ENCODE peak calls at places on chromosomes 4 and X, in five cellular contexts. F, Y, J, U and A are unnamed samples.

GRCh38 chrX:2374086-2374485 is 126.7 kb downstream of the DHRSX start:
- DNase-seq in Y (no peak), F (no peak), U (no peak), J (no peak), A (no peak)

GRCh38 chr4:25504932-25505636 is 128.0 kb downstream of the ANAPC4 start:
- DNase-seq in J (no peak), Y (no peak), F (no peak), U (no peak), A (no peak)

GRCh38 chr4:56937262-56937661 is 29.6 kb downstream of the REST start:
- DNase-seq in J (no peak), F (no peak), U (no peak), Y (no peak), A (no peak)

GRCh38 chrX:49947778-49948177 is 25.4 kb downstream of the CLCN5 start:
- DNase-seq in U (no peak), Y (no peak), J (no peak), F (no peak), A (peak; percentile 33)

GRCh38 chr4:88960576-88960975 is 96.4 kb downstream of the FAM13A start:
- DNase-seq in F (no peak), U (no peak), J (no peak), Y (no peak), A (peak; percentile 3)

GRCh38 chr4:29423836-29424721 is 1296.1 kb upstream of the PCDH7 start:
- DNase-seq in J (no peak), Y (no peak), F (no peak), U (no peak), A (no peak)

GRCh38 chr4:177131736-177132135 is 177.9 kb upstream of the NEIL3 start:
- DNase-seq in F (no peak), Y (no peak), U (no peak), J (no peak), A (no peak)

GRCh38 chr4:1727117-1728031 is 6.1 kb downstream of the TACC3 start:
- DNase-seq in Y (no peak), J (no peak), F (no peak), U (peak; percentile 28), A (peak; percentile 88)

GRCh38 chr4:152039085-152039484 is 278.3 kb upstream of the GATB start:
- DNase-seq in J (no peak), U (no peak), F (no peak), Y (no peak), A (no peak)

GRCh38 chrX:12702509-12703091 is 88.6 kb upstream of the PRPS2 start:
- DNase-seq in F (no peak), J (peak; percentile 8), Y (peak; percentile 1), U (peak; percentile 14), A (no peak)

GRCh38 chr4:100086766-100087431 is 103.4 kb downstream of the DDIT4L start:
- DNase-seq in J (no peak), F (no peak), Y (no peak), U (no peak), A (no peak)

GRCh38 chr4:64617813-64618212 is 208.6 kb upstream of the TECRL start:
- DNase-seq in F (no peak), J (no peak), U (no peak), Y (no peak), A (no peak)

GRCh38 chr4:78737951-78738350 is 38.2 kb upstream of the BMP2K start:
- DNase-seq in F (no peak), Y (no peak), U (no peak), J (no peak), A (no peak)

GRCh38 chr4:100984901-100985300 is 362.4 kb downstream of the PPP3CA start:
- DNase-seq in Y (no peak), J (no peak), F (no peak), U (no peak), A (no peak)

GRCh38 chr4:173518419-173519102 is 11.5 kb downstream of the HAND2 start:
- DNase-seq in Y (no peak), U (peak; percentile 64), J (no peak), F (no peak), A (no peak)

GRCh38 chr4:78693777-78694456 is 82.2 kb upstream of the BMP2K start:
- DNase-seq in F (no peak), Y (no peak), J (peak; percentile 46), U (no peak), A (no peak)

GRCh38 chrX:68693481-68694410 is 46.3 kb downstream of the STARD8 start:
- DNase-seq in J (peak; percentile 87), F (no peak), U (peak; percentile 90), Y (no peak), A (no peak)

GRCh38 chr4:83107636-83108035 is 6.9 kb downstream of the PLAC8 start:
- DNase-seq in Y (no peak), F (no peak), U (no peak), J (no peak), A (no peak)

GRCh38 chr4:7780751-7781348 is 158.8 kb downstream of the AFAP1 start:
- DNase-seq in U (no peak), F (no peak), J (no peak), Y (no peak), A (no peak)

GRCh38 chrX:2261838-2262678 is 238.7 kb downstream of the DHRSX start:
- DNase-seq in F (no peak), Y (no peak), U (no peak), J (no peak), A (no peak)

DNA sequence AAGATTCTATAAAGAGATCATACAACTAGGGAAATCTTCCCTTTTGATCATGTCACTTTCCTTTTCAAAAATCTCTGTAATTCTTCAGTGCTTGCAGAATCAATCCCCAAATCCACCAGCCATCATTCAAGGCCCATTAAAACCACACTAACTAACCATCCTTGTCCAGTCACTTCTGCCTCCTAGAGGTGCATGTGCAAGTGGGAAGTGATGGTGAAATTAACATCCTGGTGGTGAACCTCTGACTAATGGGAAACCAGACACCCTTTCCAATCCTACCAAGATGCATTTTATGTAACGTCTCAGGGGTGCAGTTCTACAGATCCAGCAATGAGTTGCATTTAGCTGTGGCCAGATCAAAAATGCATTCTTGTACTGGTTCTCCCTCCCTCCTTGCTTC is 341.8 kb downstream of the RAPGEF2 start:
- DNase-seq in Y (no peak), F (no peak), U (no peak), J (no peak), A (no peak)
- TF ChIP-seq REST in Y (no peak), F (no peak), U (no peak), J (no peak), A (no peak)

GRCh38 chr4:153486281-153487151 is 20.4 kb downstream of the TMEM131L start:
- DNase-seq in Y (peak; percentile 72), J (no peak), U (no peak), F (no peak), A (no peak)
- TF ChIP-seq GABPA in Y (no peak), J (no peak), U (no peak), F (no peak), A (no peak)

GRCh38 chrX:54786972-54787371 is 11.1 kb downstream of the ITIH6 start:
- DNase-seq in F (no peak), J (no peak), Y (no peak), U (no peak), A (no peak)
- H3K27me3 ChIP-seq in F (no peaks in the 10 kb centered on the region), J (peaks cover 15% of the 10 kb centered on the region), Y (no peaks in the 10 kb centered on the region), U (peaks cover 3% of the 10 kb centered on the region), A (no peaks in the 10 kb centered on the region)

DNA sequence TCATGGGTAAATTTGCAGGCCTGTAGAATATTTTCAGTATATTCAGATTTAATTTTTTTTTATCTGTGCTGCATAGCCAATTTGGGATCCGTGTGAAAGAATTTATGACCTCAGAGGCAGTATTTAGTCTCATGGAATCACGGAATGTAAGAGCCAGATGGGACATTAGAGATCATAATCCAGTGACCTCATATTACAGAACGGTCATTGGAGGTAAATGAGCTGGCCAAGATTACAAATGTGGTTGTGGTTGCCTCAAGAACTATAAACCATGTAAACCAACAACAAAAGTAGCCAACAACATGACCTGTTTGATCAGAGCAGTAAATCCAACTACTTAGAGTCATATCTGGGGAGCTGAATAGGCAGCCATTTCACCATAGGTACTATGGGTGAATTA is 71.6 kb downstream of the AMOT start:
- DNase-seq in J (no peak), F (no peak), Y (no peak), U (no peak), A (no peak)
- TF ChIP-seq REST in J (no peak), F (no peak), Y (no peak), U (no peak), A (no peak)

DNA sequence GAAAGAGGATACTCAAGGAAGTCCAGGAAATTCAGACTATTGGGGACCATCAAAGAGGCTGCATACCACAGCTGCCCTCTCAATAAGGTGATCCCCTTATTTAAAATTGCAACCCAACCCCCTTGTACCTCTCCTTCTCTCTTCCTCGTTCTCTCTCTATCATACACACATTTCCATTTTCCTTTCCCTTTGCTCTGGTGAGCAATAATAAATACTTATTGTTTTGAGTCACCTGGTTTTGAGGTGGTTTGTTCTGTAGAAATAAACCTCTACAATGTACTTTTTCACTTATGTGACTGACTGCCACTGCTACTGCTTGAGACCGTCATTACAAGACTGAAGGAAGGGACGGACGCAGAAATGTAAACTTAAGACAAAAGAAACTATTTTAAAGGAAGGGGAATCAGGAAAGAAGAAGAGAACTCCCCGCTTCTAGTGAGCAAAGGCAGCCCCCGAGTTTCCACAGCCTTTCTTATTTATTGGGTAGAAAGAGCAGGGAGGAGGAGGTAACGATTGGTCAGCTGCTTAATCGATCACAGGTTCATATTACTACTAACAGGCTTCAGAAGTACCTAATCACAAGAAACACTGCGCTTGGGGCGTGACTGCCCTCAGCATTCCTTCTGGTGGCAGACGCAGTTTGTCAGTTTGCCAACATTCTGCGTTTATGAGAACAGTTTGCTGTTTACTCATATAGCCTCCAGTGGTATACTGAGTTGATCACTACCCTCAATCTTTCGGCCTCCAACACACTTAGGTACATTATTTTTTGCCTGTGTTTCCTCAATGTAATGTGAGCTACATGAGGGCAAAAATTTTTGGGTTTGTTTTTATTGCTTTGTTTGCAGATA is 16.9 kb upstream of the TMEM165 start:
- DNase-seq in J (no peak), Y (no peak), F (no peak), U (no peak), A (no peak)
- TF ChIP-seq GABPA in J (no peak), Y (no peak), F (no peak), U (no peak), A (no peak)

DNA sequence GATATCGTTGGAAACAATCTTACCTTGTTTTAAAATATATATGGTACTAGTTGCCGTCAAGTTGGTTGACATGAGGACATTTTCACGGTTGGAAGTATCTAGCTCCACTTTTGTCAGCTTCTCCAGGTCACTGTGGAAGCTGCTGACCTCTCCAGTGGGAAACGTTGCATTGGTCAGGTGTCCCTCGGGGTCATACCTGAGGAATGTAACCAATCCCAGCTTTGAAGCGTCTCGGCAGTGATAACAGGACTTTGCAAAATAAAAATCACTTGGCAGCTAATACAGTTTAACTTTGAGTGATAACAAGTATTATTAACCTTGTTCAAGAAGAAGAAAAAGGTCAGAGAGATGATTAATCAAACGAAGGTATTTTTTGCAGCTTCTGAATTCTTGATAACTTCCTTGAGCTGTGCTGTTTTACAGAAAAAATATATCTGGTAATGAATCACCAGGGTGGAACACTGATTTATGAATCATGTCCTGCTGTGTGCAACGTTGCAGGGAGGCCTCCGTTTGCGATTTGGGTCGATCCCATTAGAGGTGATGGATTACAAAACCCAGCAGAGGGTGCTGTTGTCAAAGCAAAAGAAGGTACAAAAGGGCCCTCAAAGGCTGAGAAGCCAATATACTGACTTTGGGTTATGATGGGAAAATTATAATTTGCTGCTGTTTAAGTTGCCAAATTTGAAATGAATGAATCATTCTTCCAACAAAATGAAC is 60.1 kb downstream of the SH2D1A start:
- DNase-seq in F (no peak), U (peak; percentile 55), J (peak; percentile 66), Y (peak; percentile 31), A (peak; percentile 64)
- H3K27me3 ChIP-seq in F (no peaks in the 10 kb centered on the region), U (peaks cover 8% of the 10 kb centered on the region), J (no peaks in the 10 kb centered on the region), Y (no peaks in the 10 kb centered on the region), A (no peaks in the 10 kb centered on the region)